ENCODE peak calls at places on chromosomes 12 and 14, in ten cellular contexts. One of them, this sample, is unnamed.

GRCh38 chr12:93078092-93078491 is 149.0 kb upstream of the EEA1 start:
- DNase-seq in HFF-Myc: no peak
- DNase-seq in WERI-Rb-1: no peak
- DNase-seq in left lung: no peak
- DNase-seq in psoas muscle: no peak
- DNase-seq in thoracic aorta: no peak
- DNase-seq in progenitor cell of endocrine pancreas: no peak
- DNase-seq in cardiac fibroblast: no peak
- DNase-seq in GM10248: no peak
- DNase-seq in H1: no peak
- DNase-seq in this sample: no peak

GRCh38 chr12:94204647-94205247 is 56.4 kb downstream of the PLXNC1 start:
- DNase-seq in H1: no peak
- DNase-seq in progenitor cell of endocrine pancreas: no peak
- DNase-seq in GM10248: no peak
- DNase-seq in cardiac fibroblast: no peak
- DNase-seq in left lung: no peak
- DNase-seq in HFF-Myc: no peak
- DNase-seq in WERI-Rb-1: no peak
- DNase-seq in psoas muscle: no peak
- DNase-seq in thoracic aorta: no peak
- DNase-seq in this sample: no peak

GRCh38 chr12:131389051-131390013 is 321.6 kb upstream of the SFSWAP start:
- DNase-seq in WERI-Rb-1: no peak
- DNase-seq in progenitor cell of endocrine pancreas: no peak
- DNase-seq in psoas muscle: no peak
- DNase-seq in GM10248: no peak
- DNase-seq in left lung: no peak
- DNase-seq in cardiac fibroblast: no peak
- DNase-seq in HFF-Myc: no peak
- DNase-seq in thoracic aorta: no peak
- DNase-seq in H1: no peak
- DNase-seq in this sample: no peak

GRCh38 chr12:64053117-64053516 is 169.0 kb downstream of the KICS2 start:
- DNase-seq in H1: no peak
- DNase-seq in GM10248: no peak
- DNase-seq in cardiac fibroblast: no peak
- DNase-seq in WERI-Rb-1: no peak
- DNase-seq in HFF-Myc: no peak
- DNase-seq in left lung: no peak
- DNase-seq in progenitor cell of endocrine pancreas: no peak
- DNase-seq in psoas muscle: no peak
- DNase-seq in thoracic aorta: no peak
- DNase-seq in this sample: no peak

GRCh38 chr12:22088886-22089285 is 42.9 kb downstream of the CMAS start:
- DNase-seq in psoas muscle: no peak
- DNase-seq in WERI-Rb-1: no peak
- DNase-seq in H1: no peak
- DNase-seq in cardiac fibroblast: no peak
- DNase-seq in progenitor cell of endocrine pancreas: no peak
- DNase-seq in left lung: no peak
- DNase-seq in thoracic aorta: no peak
- DNase-seq in GM10248: no peak
- DNase-seq in HFF-Myc: no peak
- DNase-seq in this sample: no peak

GRCh38 chr12:46468159-46468558 is 95.6 kb upstream of the SLC38A2 start:
- DNase-seq in psoas muscle: peak
- DNase-seq in thoracic aorta: no peak
- DNase-seq in H1: no peak
- DNase-seq in WERI-Rb-1: no peak
- DNase-seq in cardiac fibroblast: peak
- DNase-seq in left lung: no peak
- DNase-seq in GM10248: no peak
- DNase-seq in progenitor cell of endocrine pancreas: no peak
- DNase-seq in HFF-Myc: no peak
- DNase-seq in this sample: no peak

GRCh38 chr12:46269429-46270241 is 792 bp upstream of the SLC38A1 start:
- DNase-seq in thoracic aorta: no peak
- DNase-seq in left lung: peak
- DNase-seq in psoas muscle: no peak
- DNase-seq in WERI-Rb-1: no peak
- DNase-seq in progenitor cell of endocrine pancreas: no peak
- DNase-seq in GM10248: peak
- DNase-seq in H1: no peak
- DNase-seq in cardiac fibroblast: peak
- DNase-seq in HFF-Myc: no peak
- DNase-seq in this sample: peak

GRCh38 chr12:3398196-3398789 is 92.7 kb upstream of the PRMT8 start:
- DNase-seq in HFF-Myc: no peak
- DNase-seq in H1: no peak
- DNase-seq in GM10248: peak
- DNase-seq in cardiac fibroblast: no peak
- DNase-seq in progenitor cell of endocrine pancreas: no peak
- DNase-seq in psoas muscle: no peak
- DNase-seq in WERI-Rb-1: no peak
- DNase-seq in thoracic aorta: no peak
- DNase-seq in left lung: no peak
- DNase-seq in this sample: no peak

GRCh38 chr12:11779286-11779685 is 129.8 kb downstream of the ETV6 start:
- DNase-seq in HFF-Myc: no peak
- DNase-seq in H1: no peak
- DNase-seq in thoracic aorta: no peak
- DNase-seq in progenitor cell of endocrine pancreas: no peak
- DNase-seq in psoas muscle: no peak
- DNase-seq in GM10248: no peak
- DNase-seq in left lung: no peak
- DNase-seq in cardiac fibroblast: peak
- DNase-seq in WERI-Rb-1: no peak
- DNase-seq in this sample: no peak

GRCh38 chr14:95146079-95146771 is 11.1 kb downstream of the DICER1 start:
- DNase-seq in H1: no peak
- DNase-seq in GM10248: no peak
- DNase-seq in HFF-Myc: no peak
- DNase-seq in left lung: peak
- DNase-seq in progenitor cell of endocrine pancreas: no peak
- DNase-seq in psoas muscle: no peak
- DNase-seq in WERI-Rb-1: no peak
- DNase-seq in cardiac fibroblast: no peak
- DNase-seq in thoracic aorta: no peak
- DNase-seq in this sample: no peak

GRCh38 chr14:39843881-39844280 is 411.6 kb upstream of the FBXO33 start:
- DNase-seq in psoas muscle: no peak
- DNase-seq in left lung: peak
- DNase-seq in thoracic aorta: no peak
- DNase-seq in WERI-Rb-1: no peak
- DNase-seq in H1: no peak
- DNase-seq in progenitor cell of endocrine pancreas: no peak
- DNase-seq in cardiac fibroblast: no peak
- DNase-seq in HFF-Myc: no peak
- DNase-seq in GM10248: no peak
- DNase-seq in this sample: no peak

GRCh38 chr12:67671419-67671818 is 22.9 kb downstream of the DYRK2 start:
- DNase-seq in psoas muscle: no peak
- DNase-seq in HFF-Myc: no peak
- DNase-seq in GM10248: no peak
- DNase-seq in left lung: no peak
- DNase-seq in progenitor cell of endocrine pancreas: no peak
- DNase-seq in cardiac fibroblast: peak
- DNase-seq in thoracic aorta: no peak
- DNase-seq in WERI-Rb-1: no peak
- DNase-seq in H1: no peak
- DNase-seq in this sample: no peak

GRCh38 chr12:107501681-107502080 is 183.9 kb upstream of the PWP1 start:
- DNase-seq in H1: no peak
- DNase-seq in progenitor cell of endocrine pancreas: no peak
- DNase-seq in HFF-Myc: no peak
- DNase-seq in thoracic aorta: no peak
- DNase-seq in WERI-Rb-1: no peak
- DNase-seq in GM10248: peak
- DNase-seq in cardiac fibroblast: no peak
- DNase-seq in psoas muscle: no peak
- DNase-seq in left lung: no peak
- DNase-seq in this sample: no peak

GRCh38 chr12:121673013-121673441 is 3.6 kb upstream of the MORN3 start:
- DNase-seq in progenitor cell of endocrine pancreas: no peak
- DNase-seq in GM10248: no peak
- DNase-seq in H1: no peak
- DNase-seq in cardiac fibroblast: no peak
- DNase-seq in HFF-Myc: no peak
- DNase-seq in psoas muscle: no peak
- DNase-seq in left lung: no peak
- DNase-seq in WERI-Rb-1: peak
- DNase-seq in thoracic aorta: no peak
- DNase-seq in this sample: peak

GRCh38 chr12:69000540-69001243 is 67.7 kb upstream of the CPM start:
- DNase-seq in thoracic aorta: no peak
- DNase-seq in WERI-Rb-1: no peak
- DNase-seq in GM10248: no peak
- DNase-seq in psoas muscle: no peak
- DNase-seq in HFF-Myc: no peak
- DNase-seq in cardiac fibroblast: no peak
- DNase-seq in left lung: no peak
- DNase-seq in progenitor cell of endocrine pancreas: no peak
- DNase-seq in H1: no peak
- DNase-seq in this sample: no peak

GRCh38 chr14:86955955-86956354 is 1037.0 kb downstream of the GALC start:
- DNase-seq in left lung: no peak
- DNase-seq in cardiac fibroblast: no peak
- DNase-seq in progenitor cell of endocrine pancreas: no peak
- DNase-seq in HFF-Myc: no peak
- DNase-seq in GM10248: no peak
- DNase-seq in H1: no peak
- DNase-seq in WERI-Rb-1: no peak
- DNase-seq in thoracic aorta: no peak
- DNase-seq in psoas muscle: no peak
- DNase-seq in this sample: no peak

GRCh38 chr14:86961106-86961716 is 1031.8 kb downstream of the GALC start:
- DNase-seq in HFF-Myc: no peak
- DNase-seq in WERI-Rb-1: no peak
- DNase-seq in cardiac fibroblast: peak
- DNase-seq in left lung: no peak
- DNase-seq in psoas muscle: no peak
- DNase-seq in H1: no peak
- DNase-seq in GM10248: no peak
- DNase-seq in progenitor cell of endocrine pancreas: no peak
- DNase-seq in thoracic aorta: no peak
- DNase-seq in this sample: no peak
- TF ChIP-seq CTCF in HFF-Myc: peak
- TF ChIP-seq CTCF in WERI-Rb-1: no peak
- TF ChIP-seq CTCF in cardiac fibroblast: peak
- TF ChIP-seq CTCF in left lung: peak
- TF ChIP-seq CTCF in psoas muscle: no peak
- TF ChIP-seq CTCF in H1: no peak
- TF ChIP-seq CTCF in GM10248: no peak
- TF ChIP-seq CTCF in progenitor cell of endocrine pancreas: peak
- TF ChIP-seq CTCF in thoracic aorta: no peak
- TF ChIP-seq CTCF in this sample: no peak

DNA sequence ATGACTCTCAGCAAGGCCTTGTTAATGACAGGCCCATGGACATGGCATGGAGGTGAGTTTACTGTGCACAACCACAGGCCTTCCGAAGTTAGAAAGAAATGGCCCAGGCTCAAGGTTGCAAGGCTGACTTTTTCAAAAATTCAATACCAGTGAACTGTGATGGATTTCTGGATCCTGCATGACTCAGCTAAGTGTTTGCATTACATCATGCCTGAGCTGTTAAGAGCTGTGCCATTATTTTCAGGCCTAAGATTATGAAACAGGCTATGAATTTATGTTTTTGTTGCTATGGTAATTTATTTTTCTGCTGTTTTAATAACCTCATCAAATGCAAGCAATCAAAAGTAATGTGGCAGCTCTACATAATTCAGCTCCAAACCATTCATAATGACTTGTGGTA is 457.7 kb upstream of the TMEM132C start:
- DNase-seq in GM10248: no peak
- DNase-seq in left lung: no peak
- DNase-seq in H1: no peak
- DNase-seq in psoas muscle: no peak
- DNase-seq in WERI-Rb-1: no peak
- DNase-seq in HFF-Myc: peak
- DNase-seq in thoracic aorta: no peak
- DNase-seq in progenitor cell of endocrine pancreas: no peak
- DNase-seq in cardiac fibroblast: peak
- DNase-seq in this sample: no peak
- TF ChIP-seq CTCF in GM10248: no peak
- TF ChIP-seq CTCF in left lung: no peak
- TF ChIP-seq CTCF in H1: no peak
- TF ChIP-seq CTCF in psoas muscle: no peak
- TF ChIP-seq CTCF in WERI-Rb-1: no peak
- TF ChIP-seq CTCF in HFF-Myc: no peak
- TF ChIP-seq CTCF in thoracic aorta: no peak
- TF ChIP-seq CTCF in progenitor cell of endocrine pancreas: no peak
- TF ChIP-seq CTCF in cardiac fibroblast: no peak
- TF ChIP-seq CTCF in this sample: no peak

DNA sequence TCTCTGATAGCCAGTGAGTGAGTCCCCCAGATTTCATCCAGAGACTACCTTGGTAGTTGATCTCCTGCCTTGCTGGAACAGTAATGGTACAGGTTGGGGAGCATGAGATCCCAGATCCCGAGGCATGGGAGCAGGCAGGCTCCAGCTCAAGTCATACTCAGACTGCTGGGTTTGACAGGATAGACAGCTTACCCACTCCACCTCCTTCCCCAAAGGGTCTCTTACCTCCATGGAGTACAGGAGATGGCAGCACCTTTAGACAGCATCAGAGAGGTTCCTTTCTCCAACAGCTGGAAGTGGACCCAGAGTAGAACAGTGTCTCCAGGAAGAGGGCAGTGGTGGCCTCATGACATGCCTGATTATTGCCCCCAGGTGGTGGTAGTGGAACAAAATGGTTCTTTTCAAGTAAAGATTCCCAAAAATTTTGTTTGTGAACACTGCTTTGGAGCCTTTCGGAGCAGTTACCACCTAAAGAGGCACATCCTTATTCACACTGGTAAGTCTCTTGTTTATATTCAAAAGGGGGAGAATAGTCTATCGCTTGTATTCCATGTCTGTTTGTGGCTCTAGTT is 4.9 kb upstream of the CSAD start:
- DNase-seq in H1: no peak
- DNase-seq in WERI-Rb-1: no peak
- DNase-seq in thoracic aorta: no peak
- DNase-seq in cardiac fibroblast: no peak
- DNase-seq in GM10248: no peak
- DNase-seq in progenitor cell of endocrine pancreas: no peak
- DNase-seq in HFF-Myc: no peak
- DNase-seq in psoas muscle: no peak
- DNase-seq in left lung: no peak
- DNase-seq in this sample: no peak
- TF ChIP-seq CTCF in H1: no peak
- TF ChIP-seq CTCF in WERI-Rb-1: no peak
- TF ChIP-seq CTCF in thoracic aorta: no peak
- TF ChIP-seq CTCF in cardiac fibroblast: no peak
- TF ChIP-seq CTCF in GM10248: no peak
- TF ChIP-seq CTCF in progenitor cell of endocrine pancreas: no peak
- TF ChIP-seq CTCF in HFF-Myc: no peak
- TF ChIP-seq CTCF in psoas muscle: no peak
- TF ChIP-seq CTCF in left lung: no peak
- TF ChIP-seq CTCF in this sample: no peak

DNA sequence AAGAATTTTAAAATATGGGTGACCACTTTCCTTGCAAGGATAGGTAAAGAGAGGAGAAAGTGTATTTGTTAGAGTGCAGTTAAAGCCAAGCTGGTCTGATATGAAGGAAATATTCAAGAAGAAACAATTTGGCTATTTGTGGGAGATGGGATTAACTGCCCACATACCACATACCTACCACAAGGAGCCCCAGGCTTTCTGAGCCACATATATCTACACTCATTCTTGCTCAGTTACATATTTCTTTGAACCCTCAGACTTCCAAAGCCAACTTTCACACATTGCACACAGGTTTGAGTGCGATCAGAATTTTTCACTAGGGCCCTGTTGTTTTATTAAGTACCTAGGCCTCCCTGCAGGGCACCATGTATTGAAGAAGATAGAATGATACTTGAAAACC is 330.2 kb downstream of the ZFP36L1 start:
- DNase-seq in HFF-Myc: no peak
- DNase-seq in progenitor cell of endocrine pancreas: no peak
- DNase-seq in psoas muscle: no peak
- DNase-seq in cardiac fibroblast: peak
- DNase-seq in thoracic aorta: no peak
- DNase-seq in H1: no peak
- DNase-seq in left lung: no peak
- DNase-seq in GM10248: no peak
- DNase-seq in WERI-Rb-1: no peak
- DNase-seq in this sample: no peak
- TF ChIP-seq CTCF in HFF-Myc: peak
- TF ChIP-seq CTCF in progenitor cell of endocrine pancreas: peak
- TF ChIP-seq CTCF in psoas muscle: no peak
- TF ChIP-seq CTCF in cardiac fibroblast: peak
- TF ChIP-seq CTCF in thoracic aorta: no peak
- TF ChIP-seq CTCF in H1: no peak
- TF ChIP-seq CTCF in left lung: no peak
- TF ChIP-seq CTCF in GM10248: no peak
- TF ChIP-seq CTCF in WERI-Rb-1: no peak
- TF ChIP-seq CTCF in this sample: no peak